ENCODE peak calls at places on chromosomes 2 and 18, in seven cellular contexts. E, K, D, A, B, T and O are unnamed samples.
A peak's percentile ranks its signal among the peaks of the same experiment; 100 is the strongest.

GRCh38 chr18:9958861-9959399 is 45.1 kb downstream of the VAPA start:
- DNase-seq in E (no peak), K (no peak), D (no peak), A (no peak), B (no peak), T (no peak), O (no peak)

GRCh38 chr2:144553379-144553778 is 33.5 kb upstream of the ZEB2 start:
- DNase-seq in E (peak; percentile 74), K (no peak), D (peak; percentile 98), A (no peak), B (peak; percentile 74), T (no peak), O (no peak)

GRCh38 chr18:8426401-8426800 is 182.8 kb upstream of the RAB12 start:
- DNase-seq in E (no peak), K (no peak), D (no peak), A (no peak), B (no peak), T (no peak), O (no peak)

GRCh38 chr2:53460347-53460746 is 307.3 kb upstream of the CHAC2 start:
- DNase-seq in E (peak; percentile 26), K (peak; percentile 16), D (no peak), A (no peak), B (no peak), T (no peak), O (no peak)

GRCh38 chr2:212282596-212283330 is 255.8 kb downstream of the ERBB4 start:
- DNase-seq in E (no peak), K (no peak), D (no peak), A (no peak), B (no peak), T (no peak), O (no peak)

GRCh38 chr2:33363599-33364300 is 112.7 kb upstream of the RASGRP3 start:
- DNase-seq in E (no peak), K (no peak), D (peak; percentile 63), A (no peak), B (no peak), T (no peak), O (no peak)

GRCh38 chr18:48356151-48356745 is 52.9 kb downstream of the ZBTB7C start:
- DNase-seq in E (no peak), K (no peak), D (no peak), A (peak; percentile 20), B (no peak), T (no peak), O (no peak)

GRCh38 chr18:22674300-22674699 is 256.6 kb upstream of the CTAGE1 start:
- DNase-seq in E (peak; percentile 89), K (no peak), D (peak; percentile 95), A (no peak), B (peak; percentile 77), T (peak; percentile 35), O (no peak)

GRCh38 chr2:85601771-85602475 is 575 bp downstream of the TMEM150A start:
- DNase-seq in E (peak; percentile 26), K (peak; percentile 78), D (no peak), A (no peak), B (no peak), T (peak; percentile 47), O (peak; percentile 60)